ENCODE peak calls at places on chromosomes 2 and 18, in six cellular contexts. One of them, this sample, is unnamed.

GRCh38 chr2:229714080-229714735 is at the start of gene DNER:
- DNase-seq in adrenal gland: peak
- DNase-seq in breast epithelium: no peak
- DNase-seq in heart left ventricle: no peak
- DNase-seq in IMR-90: no peak
- DNase-seq in suprapubic skin: no peak
- DNase-seq in this sample: no peak

GRCh38 chr2:12251121-12251520 is 465.6 kb upstream of the TRIB2 start:
- DNase-seq in suprapubic skin: no peak
- DNase-seq in adrenal gland: no peak
- DNase-seq in IMR-90: no peak
- DNase-seq in breast epithelium: no peak
- DNase-seq in heart left ventricle: no peak
- DNase-seq in this sample: no peak

GRCh38 chr18:42882146-42882545 is 233.3 kb downstream of the RIT2 start:
- DNase-seq in heart left ventricle: no peak
- DNase-seq in suprapubic skin: no peak
- DNase-seq in adrenal gland: no peak
- DNase-seq in IMR-90: no peak
- DNase-seq in breast epithelium: no peak
- DNase-seq in this sample: no peak

GRCh38 chr2:31125918-31126695 is 12.1 kb downstream of the GALNT14 start:
- DNase-seq in breast epithelium: no peak
- DNase-seq in suprapubic skin: no peak
- DNase-seq in IMR-90: no peak
- DNase-seq in adrenal gland: no peak
- DNase-seq in heart left ventricle: no peak
- DNase-seq in this sample: no peak

GRCh38 chr2:162747974-162748373 is 90.6 kb downstream of the KCNH7 start:
- DNase-seq in breast epithelium: no peak
- DNase-seq in suprapubic skin: no peak
- DNase-seq in IMR-90: no peak
- DNase-seq in adrenal gland: no peak
- DNase-seq in heart left ventricle: no peak
- DNase-seq in this sample: no peak

GRCh38 chr2:189164732-189165131 is 14.8 kb downstream of the COL5A2 start:
- DNase-seq in suprapubic skin: no peak
- DNase-seq in IMR-90: peak
- DNase-seq in heart left ventricle: no peak
- DNase-seq in adrenal gland: peak
- DNase-seq in breast epithelium: no peak
- DNase-seq in this sample: peak

GRCh38 chr2:196899976-196900375 is 26.5 kb downstream of the PGAP1 start:
- DNase-seq in heart left ventricle: no peak
- DNase-seq in breast epithelium: no peak
- DNase-seq in suprapubic skin: no peak
- DNase-seq in adrenal gland: no peak
- DNase-seq in IMR-90: no peak
- DNase-seq in this sample: no peak

GRCh38 chr2:215723011-215723410 is 287.1 kb upstream of the FN1 start:
- DNase-seq in adrenal gland: no peak
- DNase-seq in breast epithelium: no peak
- DNase-seq in heart left ventricle: no peak
- DNase-seq in suprapubic skin: no peak
- DNase-seq in IMR-90: peak
- DNase-seq in this sample: no peak

GRCh38 chr2:14631676-14632075 is 841 bp upstream of the LRATD1 start:
- DNase-seq in adrenal gland: no peak
- DNase-seq in IMR-90: no peak
- DNase-seq in breast epithelium: no peak
- DNase-seq in suprapubic skin: no peak
- DNase-seq in heart left ventricle: no peak
- DNase-seq in this sample: no peak

GRCh38 chr2:158509928-158510797 is 53.4 kb downstream of the PKP4 start:
- DNase-seq in suprapubic skin: no peak
- DNase-seq in breast epithelium: no peak
- DNase-seq in heart left ventricle: no peak
- DNase-seq in adrenal gland: no peak
- DNase-seq in IMR-90: peak
- DNase-seq in this sample: no peak

GRCh38 chr2:237474511-237474911 is 12.5 kb upstream of the MLPH start:
- DNase-seq in IMR-90: no peak
- DNase-seq in adrenal gland: peak
- DNase-seq in heart left ventricle: peak
- DNase-seq in breast epithelium: no peak
- DNase-seq in suprapubic skin: no peak
- DNase-seq in this sample: peak

GRCh38 chr2:32772623-32773221 is 144.9 kb downstream of the TTC27 start:
- DNase-seq in breast epithelium: no peak
- DNase-seq in heart left ventricle: no peak
- DNase-seq in suprapubic skin: no peak
- DNase-seq in IMR-90: peak
- DNase-seq in adrenal gland: peak
- DNase-seq in this sample: no peak

GRCh38 chr2:239780236-239780997 is 244.7 kb downstream of the NDUFA10 start:
- DNase-seq in heart left ventricle: no peak
- DNase-seq in IMR-90: no peak
- DNase-seq in breast epithelium: peak
- DNase-seq in suprapubic skin: peak
- DNase-seq in adrenal gland: no peak
- DNase-seq in this sample: no peak

GRCh38 chr18:24875761-24876160 is 415.3 kb downstream of the HRH4 start:
- DNase-seq in breast epithelium: no peak
- DNase-seq in IMR-90: no peak
- DNase-seq in adrenal gland: no peak
- DNase-seq in suprapubic skin: no peak
- DNase-seq in heart left ventricle: no peak
- DNase-seq in this sample: no peak

GRCh38 chr2:241963223-241963622 is 93.7 kb downstream of the RTP5 start:
- DNase-seq in IMR-90: no peak
- DNase-seq in breast epithelium: no peak
- DNase-seq in suprapubic skin: no peak
- DNase-seq in adrenal gland: no peak
- DNase-seq in heart left ventricle: no peak
- DNase-seq in this sample: no peak

GRCh38 chr2:46194856-46195255 is 102.4 kb upstream of the EPAS1 start:
- DNase-seq in adrenal gland: no peak
- DNase-seq in suprapubic skin: no peak
- DNase-seq in heart left ventricle: no peak
- DNase-seq in breast epithelium: no peak
- DNase-seq in IMR-90: no peak
- DNase-seq in this sample: no peak

GRCh38 chr2:68741805-68742306 is 7.2 kb downstream of the ARHGAP25 start:
- DNase-seq in heart left ventricle: no peak
- DNase-seq in suprapubic skin: no peak
- DNase-seq in adrenal gland: no peak
- DNase-seq in IMR-90: peak
- DNase-seq in breast epithelium: no peak
- DNase-seq in this sample: no peak

GRCh38 chr2:230877131-230877736 is 12.5 kb downstream of the ITM2C start:
- DNase-seq in breast epithelium: peak
- DNase-seq in IMR-90: no peak
- DNase-seq in adrenal gland: no peak
- DNase-seq in heart left ventricle: peak
- DNase-seq in suprapubic skin: peak
- DNase-seq in this sample: no peak

GRCh38 chr18:28684746-28685145 is 507.8 kb upstream of the CDH2 start:
- DNase-seq in breast epithelium: no peak
- DNase-seq in suprapubic skin: no peak
- DNase-seq in adrenal gland: no peak
- DNase-seq in heart left ventricle: no peak
- DNase-seq in IMR-90: no peak
- DNase-seq in this sample: no peak

GRCh38 chr2:235716875-235717496 is 223.1 kb downstream of the AGAP1 start:
- DNase-seq in adrenal gland: no peak
- DNase-seq in breast epithelium: no peak
- DNase-seq in heart left ventricle: no peak
- DNase-seq in suprapubic skin: no peak
- DNase-seq in IMR-90: peak
- DNase-seq in this sample: no peak

GRCh38 chr2:203656522-203657287 is 49.7 kb upstream of the CD28 start:
- DNase-seq in suprapubic skin: peak
- DNase-seq in breast epithelium: no peak
- DNase-seq in IMR-90: peak
- DNase-seq in heart left ventricle: no peak
- DNase-seq in adrenal gland: peak
- DNase-seq in this sample: no peak

GRCh38 chr2:201860541-201861154 is 54.3 kb downstream of the CDK15 start:
- DNase-seq in suprapubic skin: no peak
- DNase-seq in IMR-90: peak
- DNase-seq in adrenal gland: peak
- DNase-seq in heart left ventricle: no peak
- DNase-seq in breast epithelium: no peak
- DNase-seq in this sample: peak

GRCh38 chr18:63271881-63272299 is 47.7 kb downstream of the BCL2 start:
- DNase-seq in heart left ventricle: no peak
- DNase-seq in IMR-90: no peak
- DNase-seq in adrenal gland: no peak
- DNase-seq in suprapubic skin: no peak
- DNase-seq in breast epithelium: no peak
- DNase-seq in this sample: no peak
- H3K27ac ChIP-seq in heart left ventricle: no peak
- H3K27ac ChIP-seq in IMR-90: no peak
- H3K27ac ChIP-seq in adrenal gland: no peak
- H3K27ac ChIP-seq in suprapubic skin: no peak
- H3K27ac ChIP-seq in breast epithelium: peak
- H3K27ac ChIP-seq in this sample: peak

GRCh38 chr2:134107402-134107801 is 146.5 kb upstream of the MGAT5 start:
- DNase-seq in breast epithelium: no peak
- DNase-seq in IMR-90: no peak
- DNase-seq in suprapubic skin: no peak
- DNase-seq in adrenal gland: no peak
- DNase-seq in heart left ventricle: no peak
- DNase-seq in this sample: no peak
- TF ChIP-seq POLR2A in breast epithelium: no peak
- TF ChIP-seq POLR2A in IMR-90: no peak
- TF ChIP-seq POLR2A in suprapubic skin: no peak
- TF ChIP-seq POLR2A in adrenal gland: no peak
- TF ChIP-seq POLR2A in heart left ventricle: no peak
- TF ChIP-seq POLR2A in this sample: no peak

GRCh38 chr18:51138936-51139335 is 58.5 kb downstream of the MEX3C start:
- DNase-seq in adrenal gland: no peak
- DNase-seq in IMR-90: no peak
- DNase-seq in breast epithelium: no peak
- DNase-seq in suprapubic skin: no peak
- DNase-seq in heart left ventricle: no peak
- DNase-seq in this sample: no peak
- H3K27ac ChIP-seq in adrenal gland: no peak
- H3K27ac ChIP-seq in IMR-90: no peak
- H3K27ac ChIP-seq in breast epithelium: no peak
- H3K27ac ChIP-seq in suprapubic skin: no peak
- H3K27ac ChIP-seq in heart left ventricle: no peak
- H3K27ac ChIP-seq in this sample: no peak

GRCh38 chr2:183038341-183039300 is at the start of gene NCKAP1:
- DNase-seq in breast epithelium: peak
- DNase-seq in adrenal gland: peak
- DNase-seq in suprapubic skin: peak
- DNase-seq in heart left ventricle: peak
- DNase-seq in IMR-90: peak
- DNase-seq in this sample: peak
- TF ChIP-seq POLR2A in breast epithelium: no peak
- TF ChIP-seq POLR2A in adrenal gland: peak
- TF ChIP-seq POLR2A in suprapubic skin: no peak
- TF ChIP-seq POLR2A in heart left ventricle: no peak
- TF ChIP-seq POLR2A in IMR-90: no peak
- TF ChIP-seq POLR2A in this sample: peak

GRCh38 chr2:29583104-29583503 is 338.3 kb downstream of the ALK start:
- DNase-seq in IMR-90: peak
- DNase-seq in suprapubic skin: no peak
- DNase-seq in heart left ventricle: no peak
- DNase-seq in breast epithelium: no peak
- DNase-seq in adrenal gland: no peak
- DNase-seq in this sample: no peak
- H3K27ac ChIP-seq in IMR-90: no peak
- H3K27ac ChIP-seq in suprapubic skin: no peak
- H3K27ac ChIP-seq in heart left ventricle: no peak
- H3K27ac ChIP-seq in breast epithelium: no peak
- H3K27ac ChIP-seq in adrenal gland: no peak
- H3K27ac ChIP-seq in this sample: no peak

GRCh38 chr2:105600037-105600442 is 144.7 kb upstream of the NCK2 start:
- DNase-seq in IMR-90: no peak
- DNase-seq in heart left ventricle: no peak
- DNase-seq in suprapubic skin: no peak
- DNase-seq in adrenal gland: no peak
- DNase-seq in breast epithelium: no peak
- DNase-seq in this sample: no peak
- TF ChIP-seq POLR2A in IMR-90: no peak
- TF ChIP-seq POLR2A in heart left ventricle: no peak
- TF ChIP-seq POLR2A in suprapubic skin: no peak
- TF ChIP-seq POLR2A in adrenal gland: no peak
- TF ChIP-seq POLR2A in breast epithelium: no peak
- TF ChIP-seq POLR2A in this sample: no peak

DNA sequence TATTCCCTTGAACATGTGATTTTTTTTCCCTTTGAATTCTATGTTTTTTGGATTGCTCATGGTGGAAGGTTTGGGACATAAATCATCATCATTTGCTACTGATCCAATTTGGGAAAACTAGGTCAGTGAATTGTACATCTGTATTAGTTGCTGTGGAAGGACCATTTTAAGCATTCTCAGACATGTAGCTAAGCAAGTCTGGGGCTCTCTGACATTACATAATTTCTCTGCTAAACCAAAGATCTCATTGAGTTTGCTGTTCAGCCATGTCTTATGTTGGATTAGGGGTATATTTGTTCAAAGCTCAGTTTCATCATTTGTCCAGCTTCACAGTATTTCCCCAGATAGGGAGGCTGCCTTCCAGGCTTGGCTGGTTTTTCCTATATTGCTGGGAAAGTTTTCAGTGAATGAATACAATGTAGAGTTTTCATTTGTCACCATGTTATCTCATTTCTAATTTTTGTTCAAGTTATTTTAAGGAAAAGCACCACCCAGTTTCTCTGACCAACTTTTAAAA is 399.7 kb downstream of the MTX2 start:
- DNase-seq in heart left ventricle: no peak
- DNase-seq in suprapubic skin: no peak
- DNase-seq in IMR-90: no peak
- DNase-seq in breast epithelium: no peak
- DNase-seq in adrenal gland: no peak
- DNase-seq in this sample: no peak
- H3K27ac ChIP-seq in heart left ventricle: no peak
- H3K27ac ChIP-seq in suprapubic skin: peak
- H3K27ac ChIP-seq in IMR-90: no peak
- H3K27ac ChIP-seq in breast epithelium: no peak
- H3K27ac ChIP-seq in adrenal gland: peak
- H3K27ac ChIP-seq in this sample: peak

GRCh38 chr2:143150287-143150686 is 21.1 kb downstream of the ARHGAP15 start:
- DNase-seq in breast epithelium: no peak
- DNase-seq in heart left ventricle: no peak
- DNase-seq in adrenal gland: no peak
- DNase-seq in IMR-90: no peak
- DNase-seq in suprapubic skin: no peak
- DNase-seq in this sample: no peak
- TF ChIP-seq POLR2A in breast epithelium: no peak
- TF ChIP-seq POLR2A in heart left ventricle: no peak
- TF ChIP-seq POLR2A in adrenal gland: no peak
- TF ChIP-seq POLR2A in IMR-90: no peak
- TF ChIP-seq POLR2A in suprapubic skin: no peak
- TF ChIP-seq POLR2A in this sample: no peak